ENCODE peak calls at places on chromosomes 7 and 10, in seven cellular contexts. One of them, this sample, is unnamed.

GRCh38 chr7:23685770-23686169 is 5.8 kb downstream of the FAM221A start:
- DNase-seq in choroid plexus epithelial cell: peak
- DNase-seq in lower leg skin: no peak
- DNase-seq in heart left ventricle: no peak
- DNase-seq in A673: no peak
- DNase-seq in hepatocyte: no peak
- DNase-seq in AG09309: no peak
- DNase-seq in this sample: no peak

GRCh38 chr10:131531265-131532190 is 220.0 kb upstream of the TCERG1L start:
- DNase-seq in choroid plexus epithelial cell: no peak
- DNase-seq in lower leg skin: no peak
- DNase-seq in heart left ventricle: no peak
- DNase-seq in A673: no peak
- DNase-seq in hepatocyte: no peak
- DNase-seq in AG09309: no peak
- DNase-seq in this sample: no peak

GRCh38 chr7:92609921-92610518 is 19.8 kb upstream of the FAM133B start:
- DNase-seq in choroid plexus epithelial cell: peak
- DNase-seq in lower leg skin: no peak
- DNase-seq in heart left ventricle: no peak
- DNase-seq in A673: peak
- DNase-seq in hepatocyte: no peak
- DNase-seq in AG09309: no peak
- DNase-seq in this sample: no peak

GRCh38 chr7:155338632-155339320 is 41.1 kb downstream of the INSIG1 start:
- DNase-seq in choroid plexus epithelial cell: no peak
- DNase-seq in lower leg skin: no peak
- DNase-seq in heart left ventricle: no peak
- DNase-seq in A673: no peak
- DNase-seq in hepatocyte: no peak
- DNase-seq in AG09309: no peak
- DNase-seq in this sample: no peak

GRCh38 chr10:104622598-104623209 is 18.4 kb upstream of the SORCS3 start:
- DNase-seq in choroid plexus epithelial cell: peak
- DNase-seq in lower leg skin: no peak
- DNase-seq in heart left ventricle: no peak
- DNase-seq in A673: no peak
- DNase-seq in hepatocyte: peak
- DNase-seq in AG09309: no peak
- DNase-seq in this sample: no peak

GRCh38 chr10:13180788-13181187 is 19.4 kb downstream of the MCM10 start:
- DNase-seq in choroid plexus epithelial cell: no peak
- DNase-seq in lower leg skin: no peak
- DNase-seq in heart left ventricle: no peak
- DNase-seq in A673: no peak
- DNase-seq in hepatocyte: no peak
- DNase-seq in AG09309: no peak
- DNase-seq in this sample: no peak

GRCh38 chr10:96538683-96539082 is 25.0 kb upstream of the TLL2 start:
- DNase-seq in choroid plexus epithelial cell: no peak
- DNase-seq in lower leg skin: no peak
- DNase-seq in heart left ventricle: no peak
- DNase-seq in A673: no peak
- DNase-seq in hepatocyte: no peak
- DNase-seq in AG09309: no peak
- DNase-seq in this sample: no peak

GRCh38 chr7:50957855-50958254 is 175.2 kb upstream of the GRB10 start:
- DNase-seq in choroid plexus epithelial cell: no peak
- DNase-seq in lower leg skin: no peak
- DNase-seq in heart left ventricle: no peak
- DNase-seq in A673: no peak
- DNase-seq in hepatocyte: no peak
- DNase-seq in AG09309: no peak
- DNase-seq in this sample: no peak

GRCh38 chr10:117419921-117420320 is 44.7 kb upstream of the PDZD8 start:
- DNase-seq in choroid plexus epithelial cell: no peak
- DNase-seq in lower leg skin: no peak
- DNase-seq in heart left ventricle: no peak
- DNase-seq in A673: no peak
- DNase-seq in hepatocyte: no peak
- DNase-seq in AG09309: no peak
- DNase-seq in this sample: no peak

GRCh38 chr10:33612116-33612515 is 277.6 kb upstream of the NRP1 start:
- DNase-seq in choroid plexus epithelial cell: peak
- DNase-seq in lower leg skin: peak
- DNase-seq in heart left ventricle: no peak
- DNase-seq in A673: no peak
- DNase-seq in hepatocyte: no peak
- DNase-seq in AG09309: peak
- DNase-seq in this sample: no peak

GRCh38 chr10:116241642-116242405 is 31.2 kb downstream of the GFRA1 start:
- DNase-seq in choroid plexus epithelial cell: no peak
- DNase-seq in lower leg skin: no peak
- DNase-seq in heart left ventricle: no peak
- DNase-seq in A673: no peak
- DNase-seq in hepatocyte: no peak
- DNase-seq in AG09309: no peak
- DNase-seq in this sample: no peak

GRCh38 chr7:92848441-92848840 is 12.1 kb upstream of the CDK6 start:
- DNase-seq in choroid plexus epithelial cell: no peak
- DNase-seq in lower leg skin: no peak
- DNase-seq in heart left ventricle: no peak
- DNase-seq in A673: no peak
- DNase-seq in hepatocyte: no peak
- DNase-seq in AG09309: no peak
- DNase-seq in this sample: no peak

GRCh38 chr10:59060852-59061251 is 115.6 kb upstream of the PHYHIPL start:
- DNase-seq in choroid plexus epithelial cell: no peak
- DNase-seq in lower leg skin: no peak
- DNase-seq in heart left ventricle: no peak
- DNase-seq in A673: no peak
- DNase-seq in hepatocyte: no peak
- DNase-seq in AG09309: no peak
- DNase-seq in this sample: no peak

GRCh38 chr10:335151-335800 is 200.0 kb downstream of the ZMYND11 start:
- DNase-seq in choroid plexus epithelial cell: peak
- DNase-seq in lower leg skin: no peak
- DNase-seq in heart left ventricle: no peak
- DNase-seq in A673: no peak
- DNase-seq in hepatocyte: no peak
- DNase-seq in AG09309: no peak
- DNase-seq in this sample: no peak

GRCh38 chr7:26656735-26657134 is 207.7 kb downstream of the SKAP2 start:
- DNase-seq in choroid plexus epithelial cell: no peak
- DNase-seq in lower leg skin: no peak
- DNase-seq in heart left ventricle: no peak
- DNase-seq in A673: no peak
- DNase-seq in hepatocyte: no peak
- DNase-seq in AG09309: no peak
- DNase-seq in this sample: no peak

GRCh38 chr7:98869374-98870070 is at the start of gene TMEM130:
- DNase-seq in choroid plexus epithelial cell: peak
- DNase-seq in lower leg skin: no peak
- DNase-seq in heart left ventricle: no peak
- DNase-seq in A673: no peak
- DNase-seq in hepatocyte: no peak
- DNase-seq in AG09309: no peak
- DNase-seq in this sample: no peak

GRCh38 chr10:11345224-11346054 is 266.0 kb downstream of the USP6NL start:
- DNase-seq in choroid plexus epithelial cell: peak
- DNase-seq in lower leg skin: peak
- DNase-seq in heart left ventricle: no peak
- DNase-seq in A673: peak
- DNase-seq in hepatocyte: peak
- DNase-seq in AG09309: no peak
- DNase-seq in this sample: no peak

GRCh38 chr10:66880292-66880691 is 45.5 kb upstream of the LRRTM3 start:
- DNase-seq in choroid plexus epithelial cell: no peak
- DNase-seq in lower leg skin: no peak
- DNase-seq in heart left ventricle: no peak
- DNase-seq in A673: no peak
- DNase-seq in hepatocyte: no peak
- DNase-seq in AG09309: no peak
- DNase-seq in this sample: no peak

GRCh38 chr10:62580396-62580795 is 206.2 kb downstream of the ZNF365 start:
- DNase-seq in choroid plexus epithelial cell: no peak
- DNase-seq in lower leg skin: no peak
- DNase-seq in heart left ventricle: no peak
- DNase-seq in A673: no peak
- DNase-seq in hepatocyte: no peak
- DNase-seq in AG09309: no peak
- DNase-seq in this sample: no peak

DNA sequence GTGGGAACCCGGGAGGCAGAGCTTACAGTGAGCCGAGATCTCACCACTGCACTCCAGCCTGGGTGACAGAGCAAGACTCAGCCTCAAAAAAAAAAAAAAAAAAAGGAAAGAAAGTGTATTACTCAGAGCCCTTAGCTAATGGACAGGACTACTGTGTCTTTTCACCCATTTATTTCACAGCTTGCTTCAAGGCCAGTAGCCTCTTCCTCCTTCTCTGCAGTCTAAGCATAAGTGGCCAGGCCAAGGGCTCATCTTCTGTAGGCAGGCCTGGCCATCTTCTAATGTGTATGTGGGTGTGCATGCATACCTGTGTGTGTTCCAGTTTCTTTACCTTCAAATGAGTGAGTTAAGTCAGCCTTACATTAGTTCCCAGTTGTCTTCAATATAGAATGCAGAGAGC is 94.8 kb upstream of the GDF10 start:
- DNase-seq in choroid plexus epithelial cell: no peak
- DNase-seq in lower leg skin: no peak
- DNase-seq in heart left ventricle: no peak
- DNase-seq in A673: no peak
- DNase-seq in hepatocyte: no peak
- DNase-seq in AG09309: no peak
- DNase-seq in this sample: no peak
- TF ChIP-seq CTCF in choroid plexus epithelial cell: no peak
- TF ChIP-seq CTCF in lower leg skin: no peak
- TF ChIP-seq CTCF in heart left ventricle: no peak
- TF ChIP-seq CTCF in A673: no peak
- TF ChIP-seq CTCF in hepatocyte: no peak
- TF ChIP-seq CTCF in AG09309: no peak
- TF ChIP-seq CTCF in this sample: no peak

GRCh38 chr10:114915294-114915693 is 22.7 kb upstream of the TRUB1 start:
- DNase-seq in choroid plexus epithelial cell: no peak
- DNase-seq in lower leg skin: no peak
- DNase-seq in heart left ventricle: no peak
- DNase-seq in A673: peak
- DNase-seq in hepatocyte: no peak
- DNase-seq in AG09309: no peak
- DNase-seq in this sample: no peak

GRCh38 chr10:114917459-114917858 is 20.5 kb upstream of the TRUB1 start:
- DNase-seq in choroid plexus epithelial cell: no peak
- DNase-seq in lower leg skin: no peak
- DNase-seq in heart left ventricle: no peak
- DNase-seq in A673: no peak
- DNase-seq in hepatocyte: no peak
- DNase-seq in AG09309: no peak
- DNase-seq in this sample: no peak

GRCh38 chr10:114920459-114920858 is 17.5 kb upstream of the TRUB1 start:
- DNase-seq in choroid plexus epithelial cell: no peak
- DNase-seq in lower leg skin: no peak
- DNase-seq in heart left ventricle: no peak
- DNase-seq in A673: no peak
- DNase-seq in hepatocyte: no peak
- DNase-seq in AG09309: no peak
- DNase-seq in this sample: no peak

GRCh38 chr10:114916653-114917052 is 21.3 kb upstream of the TRUB1 start:
- DNase-seq in choroid plexus epithelial cell: no peak
- DNase-seq in lower leg skin: no peak
- DNase-seq in heart left ventricle: no peak
- DNase-seq in A673: no peak
- DNase-seq in hepatocyte: no peak
- DNase-seq in AG09309: no peak
- DNase-seq in this sample: no peak

GRCh38 chr10:114917927-114918672 is 19.9 kb upstream of the TRUB1 start:
- DNase-seq in choroid plexus epithelial cell: peak
- DNase-seq in lower leg skin: no peak
- DNase-seq in heart left ventricle: no peak
- DNase-seq in A673: no peak
- DNase-seq in hepatocyte: peak
- DNase-seq in AG09309: no peak
- DNase-seq in this sample: no peak
- H3K4me3 ChIP-seq in choroid plexus epithelial cell: no peak
- H3K4me3 ChIP-seq in lower leg skin: no peak
- H3K4me3 ChIP-seq in heart left ventricle: no peak
- H3K4me3 ChIP-seq in A673: no peak
- H3K4me3 ChIP-seq in hepatocyte: no peak
- H3K4me3 ChIP-seq in AG09309: no peak
- H3K4me3 ChIP-seq in this sample: no peak

DNA sequence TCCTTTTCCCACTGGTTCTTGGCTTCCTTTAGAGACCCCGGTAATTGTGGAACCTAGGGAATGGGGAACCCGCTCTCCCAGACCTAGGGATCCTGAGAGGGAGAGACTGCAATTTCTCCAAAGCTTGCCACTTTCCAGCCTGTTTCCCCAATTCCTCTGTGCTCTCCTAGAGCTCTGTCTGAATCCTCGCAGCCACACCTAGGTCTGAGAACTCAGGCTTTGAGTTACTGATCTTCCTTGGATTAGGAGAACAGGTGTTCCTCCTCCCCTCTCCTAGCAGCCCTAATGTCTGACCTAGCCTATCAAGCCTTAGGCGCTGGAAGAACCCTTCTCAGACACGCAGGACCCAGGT is 20.0 kb downstream of the WNT8B start:
- DNase-seq in choroid plexus epithelial cell: no peak
- DNase-seq in lower leg skin: no peak
- DNase-seq in heart left ventricle: no peak
- DNase-seq in A673: no peak
- DNase-seq in hepatocyte: no peak
- DNase-seq in AG09309: no peak
- DNase-seq in this sample: no peak
- TF ChIP-seq CTCF in choroid plexus epithelial cell: no peak
- TF ChIP-seq CTCF in lower leg skin: peak
- TF ChIP-seq CTCF in heart left ventricle: no peak
- TF ChIP-seq CTCF in A673: no peak
- TF ChIP-seq CTCF in hepatocyte: no peak
- TF ChIP-seq CTCF in AG09309: no peak
- TF ChIP-seq CTCF in this sample: no peak

DNA sequence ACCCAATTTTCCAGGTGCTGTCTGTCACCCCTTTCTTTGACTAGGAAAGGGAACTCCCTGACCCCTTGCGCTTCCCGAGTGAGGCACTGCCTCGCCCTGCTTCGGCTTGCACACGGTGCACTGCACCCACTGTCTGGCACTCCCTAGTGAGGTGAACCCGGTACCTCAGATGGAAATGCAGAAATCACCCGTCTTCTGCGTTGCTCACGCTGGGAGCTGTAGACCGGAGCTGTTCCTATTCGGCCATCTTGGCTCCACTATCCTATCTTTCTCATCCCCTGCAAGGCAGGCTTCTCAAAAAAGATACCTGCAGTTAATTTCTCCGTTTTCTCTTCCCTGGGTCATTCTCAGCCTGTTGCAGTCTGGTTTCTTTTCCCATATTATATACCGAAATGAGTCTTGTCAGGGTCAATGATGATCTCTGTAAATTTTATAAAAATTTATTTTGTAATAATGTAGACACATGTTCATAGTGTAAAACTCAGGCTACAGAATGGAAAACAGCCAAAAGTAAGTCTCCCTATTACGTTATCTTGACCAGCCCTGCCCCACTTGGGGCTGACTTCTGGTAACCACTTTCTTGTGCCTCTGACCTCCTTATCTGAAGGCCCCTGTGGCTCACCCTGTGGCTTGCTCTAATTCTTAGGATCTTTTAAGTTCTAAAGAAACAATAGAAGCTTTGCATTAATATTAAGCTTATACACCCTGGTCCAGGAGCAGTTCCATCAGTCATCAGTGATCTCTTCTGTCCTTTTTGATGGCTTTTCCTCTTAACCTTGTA is 20.7 kb downstream of the BLVRA start:
- DNase-seq in choroid plexus epithelial cell: no peak
- DNase-seq in lower leg skin: no peak
- DNase-seq in heart left ventricle: no peak
- DNase-seq in A673: no peak
- DNase-seq in hepatocyte: no peak
- DNase-seq in AG09309: no peak
- DNase-seq in this sample: no peak
- H3K4me3 ChIP-seq in choroid plexus epithelial cell: no peak
- H3K4me3 ChIP-seq in lower leg skin: no peak
- H3K4me3 ChIP-seq in heart left ventricle: no peak
- H3K4me3 ChIP-seq in A673: no peak
- H3K4me3 ChIP-seq in hepatocyte: no peak
- H3K4me3 ChIP-seq in AG09309: no peak
- H3K4me3 ChIP-seq in this sample: no peak